ENCODE peak calls at places on chromosomes 3 and 15, in five cellular contexts. U is tibial nerve, Q is A549, N is astrocyte, W is uterus. A is an unnamed sample.

GRCh38 chr15:59380902-59381610 is 8.4 kb upstream of the MYO1E start:
- DNase-seq in N (no peak), Q (no peak), U (no peak), W (no peak), A (no peak)

GRCh38 chr3:112086018-112086854 is at the start of gene C3orf52:
- DNase-seq in W (peak), N (peak), U (peak), Q (peak), A (peak)

GRCh38 chr3:124296416-124296815 is 304.5 kb upstream of the ROPN1 start:
- DNase-seq in U (no peak), W (no peak), N (no peak), Q (no peak), A (no peak)

GRCh38 chr15:23467110-23467600 is 20.1 kb upstream of the GOLGA6L2 start:
- DNase-seq in W (no peak), N (no peak), Q (peak), U (no peak), A (no peak)

GRCh38 chr3:62201438-62202035 is 171.8 kb downstream of the FEZF2 start:
- DNase-seq in Q (peak), W (no peak), U (no peak), N (peak), A (no peak)

GRCh38 chr15:85592148-85592547 is 202.6 kb downstream of the KLHL25 start:
- DNase-seq in Q (peak), W (no peak), N (peak), U (no peak), A (no peak)

GRCh38 chr3:43540625-43541024 is 81.2 kb downstream of the ANO10 start:
- DNase-seq in U (no peak), W (no peak), N (no peak), Q (no peak), A (no peak)

GRCh38 chr3:10370429-10370828 is 49.5 kb upstream of the SEC13 start:
- DNase-seq in W (no peak), N (peak), U (no peak), Q (no peak), A (peak)

GRCh38 chr3:105327662-105328337 is 38.9 kb upstream of the ALCAM start:
- DNase-seq in U (no peak), N (no peak), W (no peak), Q (no peak), A (no peak)

GRCh38 chr3:153244961-153245360 is 82.9 kb downstream of the RAP2B start:
- DNase-seq in N (no peak), U (no peak), Q (no peak), W (no peak), A (no peak)

GRCh38 chr3:172470588-172470987 is 22.3 kb upstream of the GHSR start:
- DNase-seq in Q (no peak), U (no peak), N (no peak), W (no peak), A (no peak)

GRCh38 chr3:120144267-120144666 is 50.0 kb upstream of the GSK3B start:
- DNase-seq in N (peak), W (no peak), U (no peak), Q (peak), A (no peak)

GRCh38 chr3:57973715-57974477 is 34.3 kb upstream of the FLNB start:
- DNase-seq in U (no peak), N (no peak), W (no peak), Q (no peak), A (no peak)

GRCh38 chr3:57952208-57952631 is 56.0 kb upstream of the FLNB start:
- DNase-seq in N (peak), U (no peak), Q (peak), W (peak), A (peak)

GRCh38 chr15:89112341-89112971 is 24.2 kb downstream of the ABHD2 start:
- DNase-seq in Q (peak), U (no peak), W (no peak), N (peak), A (no peak)

GRCh38 chr3:177210744-177211502 is 13.6 kb upstream of the TBL1XR1 start:
- DNase-seq in N (no peak), U (no peak), Q (no peak), W (no peak), A (no peak)

GRCh38 chr3:177212756-177213155 is 15.5 kb upstream of the TBL1XR1 start:
- DNase-seq in U (no peak), W (no peak), Q (no peak), N (no peak), A (no peak)

GRCh38 chr3:177212278-177212610 is 15.0 kb upstream of the TBL1XR1 start:
- DNase-seq in N (no peak), U (no peak), Q (no peak), W (no peak), A (no peak)

GRCh38 chr3:177209509-177209908 is 12.2 kb upstream of the TBL1XR1 start:
- DNase-seq in Q (no peak), N (no peak), U (no peak), W (no peak), A (no peak)

DNA sequence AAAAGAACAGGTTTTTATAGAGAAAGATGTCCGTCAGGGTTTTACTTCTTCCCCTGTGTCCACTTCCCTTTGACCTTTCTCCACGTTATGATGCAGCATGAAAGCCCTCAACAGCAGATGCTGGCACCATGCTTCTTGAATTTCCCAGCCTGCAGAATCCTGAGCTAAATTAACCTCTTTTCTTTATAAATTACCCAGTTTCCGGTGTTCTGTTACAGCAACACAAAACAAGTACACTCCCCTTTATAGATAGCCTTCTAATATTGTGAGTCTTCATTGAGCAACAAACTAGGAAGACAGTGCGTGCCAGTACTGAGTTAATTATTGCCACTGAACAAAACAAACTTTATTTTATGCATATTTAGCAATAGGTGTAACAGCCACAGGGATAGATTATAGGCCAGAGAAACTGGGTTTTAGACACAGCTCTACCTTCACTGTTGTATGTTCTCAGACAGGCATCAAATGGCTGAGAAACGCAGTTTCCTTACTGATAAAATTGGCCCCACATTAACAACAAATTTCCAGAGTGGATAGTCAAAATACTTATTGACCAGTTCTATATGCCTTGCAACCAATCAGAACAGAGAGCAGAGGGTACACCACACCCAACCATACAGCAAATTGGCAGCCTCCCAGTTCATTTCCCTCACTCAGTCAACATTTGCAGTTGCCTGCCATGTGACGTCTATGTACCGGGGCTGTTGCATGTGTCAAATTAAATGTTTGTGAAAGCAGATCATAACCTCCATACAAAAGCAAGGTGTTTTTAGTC is 14.4 kb upstream of the TBL1XR1 start:
- DNase-seq in Q (peak), U (no peak), N (no peak), W (no peak), A (no peak)
- H3K27ac ChIP-seq in Q (peak), U (no peak), N (no peak), W (no peak), A (no peak)

DNA sequence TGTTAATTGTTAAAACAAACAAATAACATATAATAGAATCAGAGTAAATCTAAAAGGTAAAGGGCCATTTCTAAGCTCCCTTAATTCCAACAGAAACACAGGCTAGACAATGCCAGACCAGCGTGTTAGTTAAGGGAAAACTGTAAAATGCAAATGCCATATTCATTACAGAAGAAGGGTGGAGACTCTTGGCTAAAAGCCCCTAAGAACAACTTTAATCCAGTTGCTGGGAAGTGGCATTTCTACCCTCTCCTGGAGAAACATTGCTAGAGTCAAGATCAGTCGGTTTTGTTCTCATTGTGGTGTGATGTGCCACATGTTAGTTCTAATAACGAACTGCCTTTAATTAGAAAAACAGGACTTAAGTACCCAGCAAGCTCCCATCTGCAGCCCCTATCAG is 1134.9 kb downstream of the ROBO1 start:
- DNase-seq in W (no peak), U (no peak), Q (no peak), N (no peak), A (no peak)
- H3K27ac ChIP-seq in W (no peak), U (no peak), Q (no peak), N (no peak), A (no peak)

DNA sequence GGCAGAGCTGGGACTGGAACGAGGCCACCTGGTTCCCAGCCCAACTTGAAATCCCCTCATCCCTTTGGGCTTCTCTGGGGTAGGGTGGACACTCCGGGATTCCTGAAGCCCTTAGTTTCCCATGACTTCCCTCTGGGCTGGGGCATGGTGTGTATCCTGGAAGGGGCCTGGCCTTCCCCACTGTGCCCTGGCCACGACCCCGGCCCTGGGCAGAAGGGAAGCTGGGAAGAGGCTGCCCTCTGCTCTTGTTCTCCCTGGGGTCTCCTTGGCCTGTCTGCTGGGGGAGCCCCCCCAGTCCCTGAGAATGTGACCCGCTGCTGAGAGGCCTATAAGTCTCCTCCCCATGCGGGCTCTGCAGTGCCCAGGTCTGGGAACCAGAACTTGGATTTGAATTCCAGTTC is 104.9 kb downstream of the LINGO1 start:
- DNase-seq in Q (no peak), N (no peak), U (no peak), W (no peak), A (no peak)
- H3K27ac ChIP-seq in Q (no peak), N (no peak), U (no peak), W (peak), A (peak)

DNA sequence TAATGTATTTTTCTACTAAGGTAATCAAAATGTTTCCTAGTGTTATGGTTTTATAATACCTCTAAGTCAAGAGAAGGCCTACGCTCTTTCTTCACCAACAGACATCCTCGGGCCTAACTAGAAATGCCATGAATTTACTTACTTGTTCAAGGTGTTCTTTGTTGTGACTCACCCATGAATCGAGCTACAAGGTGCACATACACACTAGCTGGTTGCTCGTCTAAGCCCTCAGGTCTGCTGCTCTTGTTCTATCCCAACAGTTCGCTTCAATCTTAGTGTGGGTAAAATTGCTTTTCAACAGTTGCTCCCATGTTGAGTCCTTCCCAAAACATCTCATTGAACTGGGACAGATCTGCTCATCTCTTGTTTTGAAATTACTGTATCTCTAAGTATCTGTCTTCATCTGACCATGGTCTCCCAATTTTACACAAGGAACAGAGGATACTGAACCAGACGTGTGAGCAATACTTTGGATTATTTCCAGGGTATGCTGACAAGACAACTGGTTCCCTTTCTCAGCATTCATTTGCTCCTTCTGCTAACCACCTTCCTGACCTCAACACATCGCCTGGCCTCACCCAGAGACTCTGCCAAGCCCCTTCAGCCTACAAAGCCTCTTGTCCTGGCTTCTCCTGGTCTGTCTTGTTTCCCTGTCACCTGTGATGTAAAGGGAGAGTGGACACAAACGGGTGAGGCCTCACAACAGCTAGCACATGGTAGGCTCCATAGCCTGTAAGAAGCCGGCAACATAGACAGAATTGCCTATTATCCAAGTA is 84.2 kb downstream of the NEDD4 start:
- DNase-seq in W (no peak), U (no peak), N (peak), Q (peak), A (no peak)
- H3K27ac ChIP-seq in W (no peak), U (no peak), N (peak), Q (peak), A (peak)